ENCODE peak calls at places on chromosomes 13 and 19, in eight cellular contexts. One of them, this sample, is unnamed.

GRCh38 chr13:84641491-84641890 is 759.2 kb upstream of the SLITRK1 start:
- DNase-seq in stimulated activated CD8-positive, alpha-beta memory T cell treated with anti-CD3 and anti-CD28 coated beads, Interleukin-12 subunit alpha, Interleukin-12 subunit beta, amount 100 ng/mL, for 4 hours: no peak
- DNase-seq in cardiac fibroblast: no peak
- DNase-seq in NCI-H774: no peak
- DNase-seq in thoracic aorta: no peak
- DNase-seq in activated B cell treated with CpG ODN at 0.5 μM for 24 hours: no peak
- DNase-seq in effector CD4-positive, alpha-beta T cell: no peak
- DNase-seq in NCI-H69: no peak
- DNase-seq in this sample: no peak

GRCh38 chr13:102901056-102901455 is 55.2 kb downstream of the ERCC5 start:
- DNase-seq in thoracic aorta: no peak
- DNase-seq in effector CD4-positive, alpha-beta T cell: no peak
- DNase-seq in NCI-H774: no peak
- DNase-seq in NCI-H69: no peak
- DNase-seq in cardiac fibroblast: no peak
- DNase-seq in stimulated activated CD8-positive, alpha-beta memory T cell treated with anti-CD3 and anti-CD28 coated beads, Interleukin-12 subunit alpha, Interleukin-12 subunit beta, amount 100 ng/mL, for 4 hours: no peak
- DNase-seq in activated B cell treated with CpG ODN at 0.5 μM for 24 hours: no peak
- DNase-seq in this sample: no peak

GRCh38 chr13:112804374-112804773 is 114.5 kb downstream of the ATP11A start:
- DNase-seq in NCI-H774: no peak
- DNase-seq in stimulated activated CD8-positive, alpha-beta memory T cell treated with anti-CD3 and anti-CD28 coated beads, Interleukin-12 subunit alpha, Interleukin-12 subunit beta, amount 100 ng/mL, for 4 hours: no peak
- DNase-seq in effector CD4-positive, alpha-beta T cell: no peak
- DNase-seq in cardiac fibroblast: no peak
- DNase-seq in NCI-H69: peak
- DNase-seq in thoracic aorta: no peak
- DNase-seq in activated B cell treated with CpG ODN at 0.5 μM for 24 hours: no peak
- DNase-seq in this sample: no peak

GRCh38 chr13:80342541-80343371 is 1.8 kb upstream of the SPRY2 start:
- DNase-seq in NCI-H774: peak
- DNase-seq in stimulated activated CD8-positive, alpha-beta memory T cell treated with anti-CD3 and anti-CD28 coated beads, Interleukin-12 subunit alpha, Interleukin-12 subunit beta, amount 100 ng/mL, for 4 hours: peak
- DNase-seq in activated B cell treated with CpG ODN at 0.5 μM for 24 hours: peak
- DNase-seq in thoracic aorta: no peak
- DNase-seq in effector CD4-positive, alpha-beta T cell: peak
- DNase-seq in NCI-H69: peak
- DNase-seq in cardiac fibroblast: peak
- DNase-seq in this sample: peak

GRCh38 chr19:10862561-10863106 is 8.7 kb upstream of the CARM1 start:
- DNase-seq in NCI-H69: no peak
- DNase-seq in effector CD4-positive, alpha-beta T cell: no peak
- DNase-seq in activated B cell treated with CpG ODN at 0.5 μM for 24 hours: no peak
- DNase-seq in NCI-H774: no peak
- DNase-seq in stimulated activated CD8-positive, alpha-beta memory T cell treated with anti-CD3 and anti-CD28 coated beads, Interleukin-12 subunit alpha, Interleukin-12 subunit beta, amount 100 ng/mL, for 4 hours: no peak
- DNase-seq in thoracic aorta: no peak
- DNase-seq in cardiac fibroblast: no peak
- DNase-seq in this sample: no peak

GRCh38 chr13:27830010-27830409 is 37.7 kb downstream of the GSX1 start:
- DNase-seq in activated B cell treated with CpG ODN at 0.5 μM for 24 hours: peak
- DNase-seq in thoracic aorta: peak
- DNase-seq in NCI-H69: peak
- DNase-seq in NCI-H774: peak
- DNase-seq in cardiac fibroblast: peak
- DNase-seq in effector CD4-positive, alpha-beta T cell: peak
- DNase-seq in stimulated activated CD8-positive, alpha-beta memory T cell treated with anti-CD3 and anti-CD28 coated beads, Interleukin-12 subunit alpha, Interleukin-12 subunit beta, amount 100 ng/mL, for 4 hours: peak
- DNase-seq in this sample: peak

GRCh38 chr13:108332791-108333190 is 63.3 kb downstream of the TNFSF13B start:
- DNase-seq in NCI-H774: no peak
- DNase-seq in effector CD4-positive, alpha-beta T cell: no peak
- DNase-seq in NCI-H69: no peak
- DNase-seq in thoracic aorta: no peak
- DNase-seq in activated B cell treated with CpG ODN at 0.5 μM for 24 hours: no peak
- DNase-seq in cardiac fibroblast: no peak
- DNase-seq in stimulated activated CD8-positive, alpha-beta memory T cell treated with anti-CD3 and anti-CD28 coated beads, Interleukin-12 subunit alpha, Interleukin-12 subunit beta, amount 100 ng/mL, for 4 hours: no peak
- DNase-seq in this sample: no peak

GRCh38 chr19:18457478-18458331 is 19.8 kb upstream of the ISYNA1 start:
- DNase-seq in thoracic aorta: no peak
- DNase-seq in NCI-H69: peak
- DNase-seq in effector CD4-positive, alpha-beta T cell: no peak
- DNase-seq in cardiac fibroblast: no peak
- DNase-seq in stimulated activated CD8-positive, alpha-beta memory T cell treated with anti-CD3 and anti-CD28 coated beads, Interleukin-12 subunit alpha, Interleukin-12 subunit beta, amount 100 ng/mL, for 4 hours: no peak
- DNase-seq in NCI-H774: no peak
- DNase-seq in activated B cell treated with CpG ODN at 0.5 μM for 24 hours: no peak
- DNase-seq in this sample: peak

GRCh38 chr19:41909706-41910105 is 18.5 kb downstream of the ERFL start:
- DNase-seq in stimulated activated CD8-positive, alpha-beta memory T cell treated with anti-CD3 and anti-CD28 coated beads, Interleukin-12 subunit alpha, Interleukin-12 subunit beta, amount 100 ng/mL, for 4 hours: no peak
- DNase-seq in effector CD4-positive, alpha-beta T cell: no peak
- DNase-seq in thoracic aorta: no peak
- DNase-seq in cardiac fibroblast: no peak
- DNase-seq in NCI-H774: no peak
- DNase-seq in activated B cell treated with CpG ODN at 0.5 μM for 24 hours: no peak
- DNase-seq in NCI-H69: no peak
- DNase-seq in this sample: no peak

GRCh38 chr13:113357529-113357928 is 6.4 kb downstream of the GRTP1 start:
- DNase-seq in cardiac fibroblast: no peak
- DNase-seq in effector CD4-positive, alpha-beta T cell: no peak
- DNase-seq in thoracic aorta: no peak
- DNase-seq in NCI-H774: no peak
- DNase-seq in NCI-H69: no peak
- DNase-seq in activated B cell treated with CpG ODN at 0.5 μM for 24 hours: no peak
- DNase-seq in stimulated activated CD8-positive, alpha-beta memory T cell treated with anti-CD3 and anti-CD28 coated beads, Interleukin-12 subunit alpha, Interleukin-12 subunit beta, amount 100 ng/mL, for 4 hours: no peak
- DNase-seq in this sample: no peak

GRCh38 chr13:101139076-101139475 is 277.2 kb downstream of the NALCN start:
- DNase-seq in NCI-H774: no peak
- DNase-seq in thoracic aorta: no peak
- DNase-seq in NCI-H69: no peak
- DNase-seq in effector CD4-positive, alpha-beta T cell: no peak
- DNase-seq in stimulated activated CD8-positive, alpha-beta memory T cell treated with anti-CD3 and anti-CD28 coated beads, Interleukin-12 subunit alpha, Interleukin-12 subunit beta, amount 100 ng/mL, for 4 hours: no peak
- DNase-seq in activated B cell treated with CpG ODN at 0.5 μM for 24 hours: no peak
- DNase-seq in cardiac fibroblast: no peak
- DNase-seq in this sample: peak

GRCh38 chr13:83350569-83350968 is 531.7 kb downstream of the SLITRK1 start:
- DNase-seq in effector CD4-positive, alpha-beta T cell: no peak
- DNase-seq in cardiac fibroblast: peak
- DNase-seq in stimulated activated CD8-positive, alpha-beta memory T cell treated with anti-CD3 and anti-CD28 coated beads, Interleukin-12 subunit alpha, Interleukin-12 subunit beta, amount 100 ng/mL, for 4 hours: no peak
- DNase-seq in NCI-H69: no peak
- DNase-seq in activated B cell treated with CpG ODN at 0.5 μM for 24 hours: no peak
- DNase-seq in NCI-H774: no peak
- DNase-seq in thoracic aorta: no peak
- DNase-seq in this sample: no peak

GRCh38 chr13:109370486-109370885 is 415.9 kb downstream of the IRS2 start:
- DNase-seq in thoracic aorta: no peak
- DNase-seq in activated B cell treated with CpG ODN at 0.5 μM for 24 hours: no peak
- DNase-seq in cardiac fibroblast: no peak
- DNase-seq in NCI-H774: no peak
- DNase-seq in effector CD4-positive, alpha-beta T cell: no peak
- DNase-seq in stimulated activated CD8-positive, alpha-beta memory T cell treated with anti-CD3 and anti-CD28 coated beads, Interleukin-12 subunit alpha, Interleukin-12 subunit beta, amount 100 ng/mL, for 4 hours: no peak
- DNase-seq in NCI-H69: no peak
- DNase-seq in this sample: no peak

GRCh38 chr19:17997969-17998826 is 9.8 kb upstream of the ARRDC2 start:
- DNase-seq in activated B cell treated with CpG ODN at 0.5 μM for 24 hours: no peak
- DNase-seq in effector CD4-positive, alpha-beta T cell: no peak
- DNase-seq in stimulated activated CD8-positive, alpha-beta memory T cell treated with anti-CD3 and anti-CD28 coated beads, Interleukin-12 subunit alpha, Interleukin-12 subunit beta, amount 100 ng/mL, for 4 hours: no peak
- DNase-seq in NCI-H69: no peak
- DNase-seq in NCI-H774: no peak
- DNase-seq in thoracic aorta: no peak
- DNase-seq in cardiac fibroblast: peak
- DNase-seq in this sample: no peak

GRCh38 chr19:53936035-53936434 is 26.7 kb upstream of the CACNG8 start:
- DNase-seq in activated B cell treated with CpG ODN at 0.5 μM for 24 hours: no peak
- DNase-seq in cardiac fibroblast: no peak
- DNase-seq in effector CD4-positive, alpha-beta T cell: no peak
- DNase-seq in thoracic aorta: no peak
- DNase-seq in NCI-H69: peak
- DNase-seq in stimulated activated CD8-positive, alpha-beta memory T cell treated with anti-CD3 and anti-CD28 coated beads, Interleukin-12 subunit alpha, Interleukin-12 subunit beta, amount 100 ng/mL, for 4 hours: no peak
- DNase-seq in NCI-H774: no peak
- DNase-seq in this sample: no peak

GRCh38 chr19:17865364-17866311 is 5.9 kb downstream of the RPL18A start:
- DNase-seq in effector CD4-positive, alpha-beta T cell: no peak
- DNase-seq in activated B cell treated with CpG ODN at 0.5 μM for 24 hours: no peak
- DNase-seq in thoracic aorta: no peak
- DNase-seq in stimulated activated CD8-positive, alpha-beta memory T cell treated with anti-CD3 and anti-CD28 coated beads, Interleukin-12 subunit alpha, Interleukin-12 subunit beta, amount 100 ng/mL, for 4 hours: no peak
- DNase-seq in cardiac fibroblast: no peak
- DNase-seq in NCI-H69: peak
- DNase-seq in NCI-H774: no peak
- DNase-seq in this sample: no peak

GRCh38 chr19:19335408-19336158 is 15.0 kb downstream of the MAU2 start:
- DNase-seq in effector CD4-positive, alpha-beta T cell: no peak
- DNase-seq in NCI-H774: no peak
- DNase-seq in stimulated activated CD8-positive, alpha-beta memory T cell treated with anti-CD3 and anti-CD28 coated beads, Interleukin-12 subunit alpha, Interleukin-12 subunit beta, amount 100 ng/mL, for 4 hours: no peak
- DNase-seq in cardiac fibroblast: no peak
- DNase-seq in thoracic aorta: no peak
- DNase-seq in NCI-H69: no peak
- DNase-seq in activated B cell treated with CpG ODN at 0.5 μM for 24 hours: no peak
- DNase-seq in this sample: no peak

GRCh38 chr19:41194157-41194552 is 1.1 kb downstream of the CYP2S1 start:
- DNase-seq in effector CD4-positive, alpha-beta T cell: no peak
- DNase-seq in cardiac fibroblast: no peak
- DNase-seq in stimulated activated CD8-positive, alpha-beta memory T cell treated with anti-CD3 and anti-CD28 coated beads, Interleukin-12 subunit alpha, Interleukin-12 subunit beta, amount 100 ng/mL, for 4 hours: no peak
- DNase-seq in NCI-H69: no peak
- DNase-seq in thoracic aorta: no peak
- DNase-seq in activated B cell treated with CpG ODN at 0.5 μM for 24 hours: no peak
- DNase-seq in NCI-H774: no peak
- DNase-seq in this sample: no peak

GRCh38 chr19:44142014-44142523 is 715 bp downstream of the ZNF234 start:
- DNase-seq in NCI-H69: peak
- DNase-seq in effector CD4-positive, alpha-beta T cell: no peak
- DNase-seq in activated B cell treated with CpG ODN at 0.5 μM for 24 hours: no peak
- DNase-seq in NCI-H774: no peak
- DNase-seq in thoracic aorta: no peak
- DNase-seq in stimulated activated CD8-positive, alpha-beta memory T cell treated with anti-CD3 and anti-CD28 coated beads, Interleukin-12 subunit alpha, Interleukin-12 subunit beta, amount 100 ng/mL, for 4 hours: no peak
- DNase-seq in cardiac fibroblast: peak
- DNase-seq in this sample: peak

GRCh38 chr13:51562011-51562671 is 22.1 kb upstream of the WDFY2 start:
- DNase-seq in cardiac fibroblast: no peak
- DNase-seq in thoracic aorta: no peak
- DNase-seq in activated B cell treated with CpG ODN at 0.5 μM for 24 hours: no peak
- DNase-seq in NCI-H69: no peak
- DNase-seq in effector CD4-positive, alpha-beta T cell: no peak
- DNase-seq in NCI-H774: no peak
- DNase-seq in stimulated activated CD8-positive, alpha-beta memory T cell treated with anti-CD3 and anti-CD28 coated beads, Interleukin-12 subunit alpha, Interleukin-12 subunit beta, amount 100 ng/mL, for 4 hours: no peak
- DNase-seq in this sample: no peak

GRCh38 chr13:71624641-71625040 is 242.4 kb downstream of the DACH1 start:
- DNase-seq in NCI-H69: peak
- DNase-seq in NCI-H774: no peak
- DNase-seq in cardiac fibroblast: no peak
- DNase-seq in thoracic aorta: no peak
- DNase-seq in stimulated activated CD8-positive, alpha-beta memory T cell treated with anti-CD3 and anti-CD28 coated beads, Interleukin-12 subunit alpha, Interleukin-12 subunit beta, amount 100 ng/mL, for 4 hours: no peak
- DNase-seq in activated B cell treated with CpG ODN at 0.5 μM for 24 hours: no peak
- DNase-seq in effector CD4-positive, alpha-beta T cell: no peak
- DNase-seq in this sample: peak

GRCh38 chr13:59750860-59751259 is 412.9 kb downstream of the DIAPH3 start:
- DNase-seq in NCI-H774: no peak
- DNase-seq in activated B cell treated with CpG ODN at 0.5 μM for 24 hours: no peak
- DNase-seq in thoracic aorta: no peak
- DNase-seq in cardiac fibroblast: peak
- DNase-seq in NCI-H69: peak
- DNase-seq in effector CD4-positive, alpha-beta T cell: no peak
- DNase-seq in stimulated activated CD8-positive, alpha-beta memory T cell treated with anti-CD3 and anti-CD28 coated beads, Interleukin-12 subunit alpha, Interleukin-12 subunit beta, amount 100 ng/mL, for 4 hours: no peak
- DNase-seq in this sample: peak

GRCh38 chr13:28357247-28357825 is 137.6 kb downstream of the FLT1 start:
- DNase-seq in stimulated activated CD8-positive, alpha-beta memory T cell treated with anti-CD3 and anti-CD28 coated beads, Interleukin-12 subunit alpha, Interleukin-12 subunit beta, amount 100 ng/mL, for 4 hours: no peak
- DNase-seq in thoracic aorta: no peak
- DNase-seq in NCI-H774: no peak
- DNase-seq in NCI-H69: no peak
- DNase-seq in activated B cell treated with CpG ODN at 0.5 μM for 24 hours: no peak
- DNase-seq in effector CD4-positive, alpha-beta T cell: no peak
- DNase-seq in cardiac fibroblast: no peak
- DNase-seq in this sample: no peak

GRCh38 chr13:50033696-50034095 is 18.5 kb downstream of the KCNRG start:
- DNase-seq in activated B cell treated with CpG ODN at 0.5 μM for 24 hours: no peak
- DNase-seq in thoracic aorta: no peak
- DNase-seq in NCI-H69: no peak
- DNase-seq in effector CD4-positive, alpha-beta T cell: no peak
- DNase-seq in cardiac fibroblast: peak
- DNase-seq in stimulated activated CD8-positive, alpha-beta memory T cell treated with anti-CD3 and anti-CD28 coated beads, Interleukin-12 subunit alpha, Interleukin-12 subunit beta, amount 100 ng/mL, for 4 hours: no peak
- DNase-seq in NCI-H774: no peak
- DNase-seq in this sample: no peak

GRCh38 chr13:107883561-107884175 is 331.7 kb downstream of the LIG4 start:
- DNase-seq in cardiac fibroblast: peak
- DNase-seq in effector CD4-positive, alpha-beta T cell: no peak
- DNase-seq in stimulated activated CD8-positive, alpha-beta memory T cell treated with anti-CD3 and anti-CD28 coated beads, Interleukin-12 subunit alpha, Interleukin-12 subunit beta, amount 100 ng/mL, for 4 hours: no peak
- DNase-seq in NCI-H69: no peak
- DNase-seq in activated B cell treated with CpG ODN at 0.5 μM for 24 hours: no peak
- DNase-seq in NCI-H774: no peak
- DNase-seq in thoracic aorta: no peak
- DNase-seq in this sample: no peak

GRCh38 chr13:48978942-48979601 is 3.4 kb downstream of the FNDC3A start:
- DNase-seq in activated B cell treated with CpG ODN at 0.5 μM for 24 hours: no peak
- DNase-seq in NCI-H69: peak
- DNase-seq in stimulated activated CD8-positive, alpha-beta memory T cell treated with anti-CD3 and anti-CD28 coated beads, Interleukin-12 subunit alpha, Interleukin-12 subunit beta, amount 100 ng/mL, for 4 hours: no peak
- DNase-seq in effector CD4-positive, alpha-beta T cell: no peak
- DNase-seq in NCI-H774: no peak
- DNase-seq in thoracic aorta: no peak
- DNase-seq in cardiac fibroblast: peak
- DNase-seq in this sample: no peak

GRCh38 chr19:16566161-16566560 is 6.1 kb downstream of the SLC35E1 start:
- DNase-seq in NCI-H774: no peak
- DNase-seq in cardiac fibroblast: no peak
- DNase-seq in effector CD4-positive, alpha-beta T cell: peak
- DNase-seq in stimulated activated CD8-positive, alpha-beta memory T cell treated with anti-CD3 and anti-CD28 coated beads, Interleukin-12 subunit alpha, Interleukin-12 subunit beta, amount 100 ng/mL, for 4 hours: peak
- DNase-seq in NCI-H69: no peak
- DNase-seq in activated B cell treated with CpG ODN at 0.5 μM for 24 hours: no peak
- DNase-seq in thoracic aorta: no peak
- DNase-seq in this sample: no peak

GRCh38 chr13:102770435-102770834 is 3.2 kb downstream of the TEX30 start:
- DNase-seq in stimulated activated CD8-positive, alpha-beta memory T cell treated with anti-CD3 and anti-CD28 coated beads, Interleukin-12 subunit alpha, Interleukin-12 subunit beta, amount 100 ng/mL, for 4 hours: no peak
- DNase-seq in cardiac fibroblast: no peak
- DNase-seq in NCI-H69: no peak
- DNase-seq in NCI-H774: no peak
- DNase-seq in activated B cell treated with CpG ODN at 0.5 μM for 24 hours: no peak
- DNase-seq in thoracic aorta: no peak
- DNase-seq in effector CD4-positive, alpha-beta T cell: no peak
- DNase-seq in this sample: no peak

GRCh38 chr19:3618144-3618810 is 8.3 kb downstream of the CACTIN start:
- DNase-seq in thoracic aorta: no peak
- DNase-seq in stimulated activated CD8-positive, alpha-beta memory T cell treated with anti-CD3 and anti-CD28 coated beads, Interleukin-12 subunit alpha, Interleukin-12 subunit beta, amount 100 ng/mL, for 4 hours: peak
- DNase-seq in effector CD4-positive, alpha-beta T cell: peak
- DNase-seq in NCI-H774: no peak
- DNase-seq in NCI-H69: no peak
- DNase-seq in cardiac fibroblast: peak
- DNase-seq in activated B cell treated with CpG ODN at 0.5 μM for 24 hours: peak
- DNase-seq in this sample: no peak

GRCh38 chr13:56351041-56351440 is 789.7 kb upstream of the PRR20A start:
- DNase-seq in stimulated activated CD8-positive, alpha-beta memory T cell treated with anti-CD3 and anti-CD28 coated beads, Interleukin-12 subunit alpha, Interleukin-12 subunit beta, amount 100 ng/mL, for 4 hours: no peak
- DNase-seq in effector CD4-positive, alpha-beta T cell: no peak
- DNase-seq in thoracic aorta: no peak
- DNase-seq in NCI-H69: peak
- DNase-seq in cardiac fibroblast: no peak
- DNase-seq in activated B cell treated with CpG ODN at 0.5 μM for 24 hours: no peak
- DNase-seq in NCI-H774: no peak
- DNase-seq in this sample: peak

GRCh38 chr19:45791744-45792481 is 732 bp downstream of the DMWD start:
- DNase-seq in activated B cell treated with CpG ODN at 0.5 μM for 24 hours: no peak
- DNase-seq in stimulated activated CD8-positive, alpha-beta memory T cell treated with anti-CD3 and anti-CD28 coated beads, Interleukin-12 subunit alpha, Interleukin-12 subunit beta, amount 100 ng/mL, for 4 hours: no peak
- DNase-seq in thoracic aorta: no peak
- DNase-seq in NCI-H69: no peak
- DNase-seq in cardiac fibroblast: no peak
- DNase-seq in NCI-H774: no peak
- DNase-seq in effector CD4-positive, alpha-beta T cell: no peak
- DNase-seq in this sample: peak

GRCh38 chr13:70890289-70890688 is 782.0 kb upstream of the KLHL1 start:
- DNase-seq in cardiac fibroblast: no peak
- DNase-seq in NCI-H69: no peak
- DNase-seq in effector CD4-positive, alpha-beta T cell: no peak
- DNase-seq in NCI-H774: no peak
- DNase-seq in thoracic aorta: no peak
- DNase-seq in stimulated activated CD8-positive, alpha-beta memory T cell treated with anti-CD3 and anti-CD28 coated beads, Interleukin-12 subunit alpha, Interleukin-12 subunit beta, amount 100 ng/mL, for 4 hours: no peak
- DNase-seq in activated B cell treated with CpG ODN at 0.5 μM for 24 hours: no peak
- DNase-seq in this sample: no peak

GRCh38 chr19:16576690-16577530 is 4.7 kb upstream of the SLC35E1 start:
- DNase-seq in NCI-H774: no peak
- DNase-seq in NCI-H69: no peak
- DNase-seq in cardiac fibroblast: no peak
- DNase-seq in stimulated activated CD8-positive, alpha-beta memory T cell treated with anti-CD3 and anti-CD28 coated beads, Interleukin-12 subunit alpha, Interleukin-12 subunit beta, amount 100 ng/mL, for 4 hours: no peak
- DNase-seq in effector CD4-positive, alpha-beta T cell: no peak
- DNase-seq in thoracic aorta: no peak
- DNase-seq in activated B cell treated with CpG ODN at 0.5 μM for 24 hours: no peak
- DNase-seq in this sample: no peak

GRCh38 chr13:97535619-97536018 is 101.7 kb downstream of the RAP2A start:
- DNase-seq in cardiac fibroblast: peak
- DNase-seq in NCI-H69: no peak
- DNase-seq in thoracic aorta: no peak
- DNase-seq in effector CD4-positive, alpha-beta T cell: no peak
- DNase-seq in NCI-H774: no peak
- DNase-seq in activated B cell treated with CpG ODN at 0.5 μM for 24 hours: no peak
- DNase-seq in stimulated activated CD8-positive, alpha-beta memory T cell treated with anti-CD3 and anti-CD28 coated beads, Interleukin-12 subunit alpha, Interleukin-12 subunit beta, amount 100 ng/mL, for 4 hours: no peak
- DNase-seq in this sample: no peak